ENCODE peak calls at places on chromosomes 16 and 17, in five cellular contexts. One of them, this sample, is unnamed.
A peak's percentile ranks its signal among the peaks of the same experiment; 100 is the strongest.

GRCh38 chr16:930511-930910 is 40.3 kb downstream of the LMF1 start:
- DNase-seq in endothelial cell: no peak
- DNase-seq in Caki2: no peak
- DNase-seq in NCI-H1105 treated with DMSO at 0.1 percent for 48 hours: no peak
- DNase-seq in MG63: no peak
- DNase-seq in this sample: no peak

GRCh38 chr16:11148045-11148444 is 108.0 kb downstream of the SOCS1 start:
- DNase-seq in endothelial cell: no peak
- DNase-seq in NCI-H1105 treated with DMSO at 0.1 percent for 48 hours: no peak
- DNase-seq in MG63: no peak
- DNase-seq in Caki2: no peak
- DNase-seq in this sample: no peak

GRCh38 chr17:7004398-7005253 is 7.8 kb upstream of the RNASEK start:
- DNase-seq in NCI-H1105 treated with DMSO at 0.1 percent for 48 hours: peak; percentile 84
- DNase-seq in MG63: no peak
- DNase-seq in endothelial cell: peak; percentile 59
- DNase-seq in Caki2: peak; percentile 65
- DNase-seq in this sample: peak; percentile 12

GRCh38 chr16:57998484-57998883 is 2.0 kb downstream of the ZNF319 start:
- DNase-seq in Caki2: no peak
- DNase-seq in NCI-H1105 treated with DMSO at 0.1 percent for 48 hours: no peak
- DNase-seq in MG63: no peak
- DNase-seq in endothelial cell: no peak
- DNase-seq in this sample: no peak

GRCh38 chr17:73546770-73547345 is 97.4 kb downstream of the SDK2 start:
- DNase-seq in endothelial cell: no peak
- DNase-seq in Caki2: no peak
- DNase-seq in MG63: peak; percentile 50
- DNase-seq in NCI-H1105 treated with DMSO at 0.1 percent for 48 hours: no peak
- DNase-seq in this sample: no peak

GRCh38 chr16:85556456-85557082 is 56.6 kb upstream of the GSE1 start:
- DNase-seq in MG63: peak; percentile 59
- DNase-seq in endothelial cell: peak; percentile 58
- DNase-seq in NCI-H1105 treated with DMSO at 0.1 percent for 48 hours: peak; percentile 54
- DNase-seq in Caki2: peak; percentile 18
- DNase-seq in this sample: no peak

GRCh38 chr17:37650419-37651003 is 7.3 kb upstream of the DDX52 start:
- DNase-seq in MG63: peak; percentile 39
- DNase-seq in endothelial cell: peak; percentile 43
- DNase-seq in NCI-H1105 treated with DMSO at 0.1 percent for 48 hours: peak; percentile 4
- DNase-seq in Caki2: peak; percentile 27
- DNase-seq in this sample: no peak

GRCh38 chr17:29219378-29220047 is 27.1 kb upstream of the CRYBA1 start:
- DNase-seq in MG63: peak; percentile 72
- DNase-seq in endothelial cell: peak; percentile 87
- DNase-seq in Caki2: peak; percentile 68
- DNase-seq in NCI-H1105 treated with DMSO at 0.1 percent for 48 hours: peak; percentile 51
- DNase-seq in this sample: peak; percentile 13

GRCh38 chr16:15874745-15875314 is 13.6 kb downstream of the CEP20 start:
- DNase-seq in MG63: peak; percentile 77
- DNase-seq in Caki2: peak; percentile 70
- DNase-seq in endothelial cell: peak; percentile 55
- DNase-seq in NCI-H1105 treated with DMSO at 0.1 percent for 48 hours: no peak
- DNase-seq in this sample: no peak

GRCh38 chr17:81125573-81126081 is 39.7 kb upstream of the PVALEF start:
- DNase-seq in NCI-H1105 treated with DMSO at 0.1 percent for 48 hours: peak; percentile 62
- DNase-seq in Caki2: no peak
- DNase-seq in MG63: peak; percentile 38
- DNase-seq in endothelial cell: no peak
- DNase-seq in this sample: peak; percentile 39

GRCh38 chr17:6677158-6677831 is 25.7 kb downstream of the C17orf100 start:
- DNase-seq in Caki2: no peak
- DNase-seq in NCI-H1105 treated with DMSO at 0.1 percent for 48 hours: no peak
- DNase-seq in MG63: no peak
- DNase-seq in endothelial cell: no peak
- DNase-seq in this sample: no peak

GRCh38 chr17:35210741-35211140 is 16.5 kb upstream of the SLC35G3 start:
- DNase-seq in MG63: no peak
- DNase-seq in NCI-H1105 treated with DMSO at 0.1 percent for 48 hours: no peak
- DNase-seq in endothelial cell: no peak
- DNase-seq in Caki2: no peak
- DNase-seq in this sample: no peak

GRCh38 chr16:86988920-86989715 is 328.1 kb downstream of the C16orf95 start:
- DNase-seq in Caki2: peak; percentile 22
- DNase-seq in MG63: no peak
- DNase-seq in endothelial cell: no peak
- DNase-seq in NCI-H1105 treated with DMSO at 0.1 percent for 48 hours: no peak
- DNase-seq in this sample: no peak

GRCh38 chr17:7858487-7858832 is 657 bp downstream of the CYB5D1 start:
- DNase-seq in NCI-H1105 treated with DMSO at 0.1 percent for 48 hours: peak; percentile 73
- DNase-seq in Caki2: no peak
- DNase-seq in MG63: peak; percentile 73
- DNase-seq in endothelial cell: peak; percentile 65
- DNase-seq in this sample: no peak

GRCh38 chr16:1787056-1787321 is 4.2 kb downstream of the NUBP2 start:
- DNase-seq in MG63: no peak
- DNase-seq in endothelial cell: no peak
- DNase-seq in NCI-H1105 treated with DMSO at 0.1 percent for 48 hours: no peak
- DNase-seq in Caki2: no peak
- DNase-seq in this sample: no peak

This sample was measured in NCI-H446 treated with DMSO at 0.1 percent for 48 hours.